ENCODE peak calls at places on chromosomes 13 and 19, in four cellular contexts. One of them, this sample, is unnamed.
A peak's percentile ranks its signal among the peaks of the same experiment; 100 is the strongest.

GRCh38 chr19:12841094-12841493 is 2.8 kb downstream of the MAST1 start:
- DNase-seq in H9: peak; percentile 98
- DNase-seq in neuronal stem cell: peak; percentile 96
- DNase-seq in IMR-90: peak; percentile 20
- DNase-seq in this sample: peak; percentile 96

GRCh38 chr19:15815306-15815705 is at the start of gene OR10H1:
- DNase-seq in H9: no peak
- DNase-seq in neuronal stem cell: no peak
- DNase-seq in IMR-90: no peak
- DNase-seq in this sample: no peak

GRCh38 chr19:10085641-10086031 is 481 bp upstream of the SHFL start:
- DNase-seq in H9: no peak
- DNase-seq in neuronal stem cell: no peak
- DNase-seq in IMR-90: no peak
- DNase-seq in this sample: no peak

GRCh38 chr13:43664700-43665191 is 122.0 kb downstream of the ENOX1 start:
- DNase-seq in H9: no peak
- DNase-seq in neuronal stem cell: no peak
- DNase-seq in IMR-90: peak; percentile 74
- DNase-seq in this sample: no peak

GRCh38 chr19:34499155-34499834 is 17.7 kb downstream of the WTIP start:
- DNase-seq in H9: no peak
- DNase-seq in neuronal stem cell: no peak
- DNase-seq in IMR-90: no peak
- DNase-seq in this sample: no peak

GRCh38 chr19:34733266-34733825 is 697 bp upstream of the ZNF181 start:
- DNase-seq in H9: peak; percentile 72
- DNase-seq in neuronal stem cell: no peak
- DNase-seq in IMR-90: no peak
- DNase-seq in this sample: peak; percentile 17

GRCh38 chr13:95154441-95154886 is 146.8 kb downstream of the ABCC4 start:
- DNase-seq in H9: no peak
- DNase-seq in neuronal stem cell: no peak
- DNase-seq in IMR-90: no peak
- DNase-seq in this sample: no peak

GRCh38 chr13:73672492-73672891 is 461.7 kb downstream of the KLF12 start:
- DNase-seq in H9: no peak
- DNase-seq in neuronal stem cell: no peak
- DNase-seq in IMR-90: no peak
- DNase-seq in this sample: no peak

GRCh38 chr13:114128624-114129522 is 3.5 kb downstream of the RASA3 start:
- DNase-seq in H9: no peak
- DNase-seq in neuronal stem cell: no peak
- DNase-seq in IMR-90: peak; percentile 95
- DNase-seq in this sample: no peak

GRCh38 chr19:46745521-46746280 is at the start of gene FKRP:
- DNase-seq in H9: no peak
- DNase-seq in neuronal stem cell: no peak
- DNase-seq in IMR-90: no peak
- DNase-seq in this sample: no peak

GRCh38 chr13:39612023-39612637 is 9.1 kb upstream of the LHFPL6 start:
- DNase-seq in H9: peak; percentile 44
- DNase-seq in neuronal stem cell: peak; percentile 69
- DNase-seq in IMR-90: peak; percentile 78
- DNase-seq in this sample: peak; percentile 76

GRCh38 chr19:13077233-13077632 is 25.4 kb downstream of the LYL1 start:
- DNase-seq in H9: no peak
- DNase-seq in neuronal stem cell: no peak
- DNase-seq in IMR-90: no peak
- DNase-seq in this sample: no peak

GRCh38 chr19:38944981-38945506 is 14.3 kb downstream of the MRPS12 start:
- DNase-seq in H9: no peak
- DNase-seq in neuronal stem cell: no peak
- DNase-seq in IMR-90: no peak
- DNase-seq in this sample: no peak

GRCh38 chr13:78137404-78138142 is 218.9 kb upstream of the EDNRB start:
- DNase-seq in H9: peak; percentile 66
- DNase-seq in neuronal stem cell: peak; percentile 65
- DNase-seq in IMR-90: peak; percentile 72
- DNase-seq in this sample: peak; percentile 57

GRCh38 chr19:17448190-17448967 is at the start of gene TMEM221:
- DNase-seq in H9: peak; percentile 71
- DNase-seq in neuronal stem cell: no peak
- DNase-seq in IMR-90: no peak
- DNase-seq in this sample: no peak

GRCh38 chr13:79466852-79467251 is 14.1 kb upstream of the NDFIP2 start:
- DNase-seq in H9: no peak
- DNase-seq in neuronal stem cell: no peak
- DNase-seq in IMR-90: no peak
- DNase-seq in this sample: no peak

GRCh38 chr13:50422181-50423148 is 407.2 kb downstream of the KCNRG start:
- DNase-seq in H9: no peak
- DNase-seq in neuronal stem cell: no peak
- DNase-seq in IMR-90: no peak
- DNase-seq in this sample: no peak

GRCh38 chr19:32682317-32682716 is 6.7 kb downstream of the RGS9BP start:
- DNase-seq in H9: no peak
- DNase-seq in neuronal stem cell: no peak
- DNase-seq in IMR-90: no peak
- DNase-seq in this sample: no peak

GRCh38 chr13:26485786-26486185 is 71.7 kb upstream of the WASF3 start:
- DNase-seq in H9: no peak
- DNase-seq in neuronal stem cell: no peak
- DNase-seq in IMR-90: no peak
- DNase-seq in this sample: no peak

GRCh38 chr13:114004416-114005205 is 30.7 kb upstream of the C13orf46 start:
- DNase-seq in H9: no peak
- DNase-seq in neuronal stem cell: no peak
- DNase-seq in IMR-90: peak; percentile 50
- DNase-seq in this sample: no peak

GRCh38 chr13:26878465-26878864 is 117.9 kb upstream of the GPR12 start:
- DNase-seq in H9: no peak
- DNase-seq in neuronal stem cell: no peak
- DNase-seq in IMR-90: no peak
- DNase-seq in this sample: no peak

GRCh38 chr19:781800-782194 is 15.5 kb upstream of the PTBP1 start:
- DNase-seq in H9: no peak
- DNase-seq in neuronal stem cell: no peak
- DNase-seq in IMR-90: no peak
- DNase-seq in this sample: no peak

GRCh38 chr19:782195-783043 is 14.8 kb upstream of the PTBP1 start:
- DNase-seq in H9: peak; percentile 68
- DNase-seq in neuronal stem cell: peak; percentile 57
- DNase-seq in IMR-90: peak; percentile 33
- DNase-seq in this sample: peak; percentile 59

GRCh38 chr19:780935-781334 is 16.3 kb upstream of the PTBP1 start:
- DNase-seq in H9: no peak
- DNase-seq in neuronal stem cell: no peak
- DNase-seq in IMR-90: no peak
- DNase-seq in this sample: no peak

GRCh38 chr19:776549-776948 is 20.7 kb upstream of the PTBP1 start:
- DNase-seq in H9: no peak
- DNase-seq in neuronal stem cell: no peak
- DNase-seq in IMR-90: no peak
- DNase-seq in this sample: no peak

DNA sequence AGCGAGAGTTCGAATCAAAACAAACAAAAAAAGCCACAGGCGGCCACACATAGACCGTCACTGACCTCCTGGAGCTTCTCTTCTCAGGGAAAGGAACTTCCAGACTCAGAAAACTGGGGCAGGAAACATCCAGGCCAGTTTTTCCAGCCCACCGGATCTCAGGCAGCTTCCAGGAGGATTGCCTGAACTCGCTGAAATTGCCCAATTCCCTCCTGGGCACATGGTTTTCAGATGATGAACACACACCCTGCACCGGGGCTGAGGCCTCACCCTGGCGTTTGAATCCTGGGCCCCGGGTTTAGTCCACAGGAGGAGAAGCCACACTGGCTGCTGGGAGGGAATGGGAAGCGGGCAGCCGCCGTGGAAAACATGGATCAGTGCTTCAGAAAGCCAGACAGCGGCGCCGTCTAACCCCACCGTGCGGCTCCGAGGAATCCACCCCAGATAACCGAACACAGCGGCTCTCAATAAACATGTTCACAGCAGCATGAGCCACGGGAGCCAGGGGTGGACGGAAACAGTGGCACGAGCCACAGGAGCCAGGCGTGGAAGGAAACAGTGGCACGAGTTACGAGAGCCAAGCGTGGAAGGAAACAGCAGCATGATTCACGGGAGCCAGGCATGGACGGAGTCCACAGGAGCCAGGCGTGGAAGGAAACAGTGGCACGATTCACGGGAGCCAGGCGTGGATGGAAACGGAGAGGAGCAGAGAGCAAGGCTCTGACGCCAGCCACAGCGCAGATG is 18.2 kb upstream of the PTBP1 start:
- DNase-seq in H9: no peak
- DNase-seq in neuronal stem cell: no peak
- DNase-seq in IMR-90: peak; percentile 94
- DNase-seq in this sample: no peak
- H3K18ac ChIP-seq in H9: no peak overlapping the region
- H3K18ac ChIP-seq in neuronal stem cell: peak overlapping the region; percentile 93
- H3K18ac ChIP-seq in IMR-90: peak overlapping the region; percentile 49
- H3K18ac ChIP-seq in this sample: peak overlapping the region; percentile 0

GRCh38 chr13:85601526-85601925 is 197.7 kb downstream of the SLITRK6 start:
- DNase-seq in H9: no peak
- DNase-seq in neuronal stem cell: no peak
- DNase-seq in IMR-90: peak; percentile 77
- DNase-seq in this sample: no peak
- H3K18ac ChIP-seq in H9: no peak overlapping the region
- H3K18ac ChIP-seq in neuronal stem cell: no peak overlapping the region
- H3K18ac ChIP-seq in IMR-90: no peak overlapping the region
- H3K18ac ChIP-seq in this sample: no peak overlapping the region

DNA sequence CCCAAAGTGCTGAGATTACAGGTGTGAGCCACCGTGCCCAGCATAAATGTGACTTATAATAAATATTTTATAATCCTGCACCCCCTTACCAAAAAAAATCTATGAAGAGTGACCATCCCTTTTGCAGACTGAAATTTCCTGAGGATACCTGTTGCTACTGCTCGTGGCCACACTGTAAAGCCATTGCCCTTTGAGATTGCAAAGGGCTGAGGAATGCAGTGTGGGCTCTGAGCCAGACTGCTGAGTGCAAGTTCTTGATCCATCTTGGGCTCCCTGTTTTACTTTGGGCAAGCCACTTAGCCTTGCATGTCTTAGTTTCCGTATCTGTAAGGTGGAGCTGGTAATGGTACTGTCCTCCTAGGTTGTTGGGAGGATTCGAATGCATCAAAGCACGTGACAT is 23.4 kb downstream of the SIPA1L3 start:
- DNase-seq in H9: no peak
- DNase-seq in neuronal stem cell: no peak
- DNase-seq in IMR-90: no peak
- DNase-seq in this sample: no peak
- H3K18ac ChIP-seq in H9: peak overlapping the region; percentile 15
- H3K18ac ChIP-seq in neuronal stem cell: no peak overlapping the region
- H3K18ac ChIP-seq in IMR-90: no peak overlapping the region
- H3K18ac ChIP-seq in this sample: no peak overlapping the region

DNA sequence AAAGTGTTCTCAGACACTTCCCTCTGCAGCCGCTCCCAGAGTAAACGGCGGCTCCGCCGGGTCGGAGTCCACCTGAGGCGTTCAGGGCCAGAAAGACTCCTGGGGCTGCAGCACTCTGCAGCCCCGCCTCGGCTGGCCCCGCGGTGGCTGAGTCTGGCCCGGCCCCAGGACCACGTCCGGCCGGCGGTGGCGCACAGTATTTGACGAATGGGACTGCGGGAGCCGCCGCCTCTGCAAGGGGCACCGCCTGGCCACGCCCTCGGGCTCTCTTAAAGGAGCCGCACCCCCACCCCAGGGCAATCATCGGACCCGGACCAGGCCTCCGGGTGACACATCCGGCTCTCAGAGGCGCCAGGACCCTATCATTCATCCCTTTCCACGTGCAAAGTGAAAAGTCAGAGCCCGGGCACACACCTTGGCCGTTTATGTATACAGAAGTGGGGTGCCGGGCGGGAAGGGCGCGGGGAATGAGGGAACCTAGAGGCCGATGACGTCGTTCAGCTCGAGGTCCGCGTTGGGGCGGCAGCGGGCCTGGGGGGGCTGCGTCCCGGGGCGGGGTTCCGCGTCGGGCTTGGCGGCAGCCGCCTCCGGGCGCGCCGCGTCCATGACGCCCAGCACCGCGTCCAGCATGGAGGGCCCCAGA is 1.2 kb upstream of the LENG9 start:
- DNase-seq in H9: peak; percentile 95
- DNase-seq in neuronal stem cell: peak; percentile 88
- DNase-seq in IMR-90: peak; percentile 63
- DNase-seq in this sample: peak; percentile 61
- H3K18ac ChIP-seq in H9: peak overlapping the region; percentile 90
- H3K18ac ChIP-seq in neuronal stem cell: peak overlapping the region; percentile 95
- H3K18ac ChIP-seq in IMR-90: no peak overlapping the region
- H3K18ac ChIP-seq in this sample: peak overlapping the region; percentile 96

DNA sequence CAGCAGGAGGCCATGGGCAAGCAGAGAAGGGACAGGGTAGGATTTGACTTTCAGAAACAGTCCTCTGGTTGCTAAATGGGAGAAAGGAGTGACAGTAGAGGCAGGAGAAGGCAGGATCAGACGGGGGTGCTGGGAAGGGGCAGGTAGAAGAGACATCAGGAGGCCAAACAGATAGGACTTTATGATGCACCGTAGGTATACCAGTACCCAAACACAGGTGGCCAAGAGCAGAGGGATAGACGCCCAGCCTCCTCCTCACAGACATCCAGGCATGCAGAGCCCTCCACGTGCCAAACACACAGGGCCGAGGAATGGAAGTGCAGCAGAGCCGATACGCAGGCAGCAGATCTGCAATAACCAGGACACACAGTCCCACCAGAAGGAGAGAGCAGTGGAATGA is 1.3 kb upstream of the AXL start:
- DNase-seq in H9: no peak
- DNase-seq in neuronal stem cell: no peak
- DNase-seq in IMR-90: no peak
- DNase-seq in this sample: no peak
- H3K18ac ChIP-seq in H9: no peak overlapping the region
- H3K18ac ChIP-seq in neuronal stem cell: no peak overlapping the region
- H3K18ac ChIP-seq in IMR-90: no peak overlapping the region
- H3K18ac ChIP-seq in this sample: peak overlapping the region; percentile 15